ENCODE peak calls at places on chromosomes 1 and 21, in ten cellular contexts. A, M, V, I, K, U, B, N, W and F are unnamed samples.

GRCh38 chr21:34796518-34797201 is 127.9 kb downstream of the CLIC6 start:
- DNase-seq in A (no peak), M (no peak), V (no peak), I (no peak), K (no peak), U (no peak), B (no peak), N (no peak), W (no peak), F (no peak)

GRCh38 chr1:193558491-193559028 is 372.1 kb upstream of the B3GALT2 start:
- DNase-seq in A (peak; percentile 65), M (no peak), V (no peak), I (no peak), K (no peak), U (no peak), B (peak; percentile 91), N (peak; percentile 3), W (no peak), F (no peak)

GRCh38 chr1:5744342-5744741 is 247.9 kb downstream of the NPHP4 start:
- DNase-seq in A (no peak), M (no peak), V (no peak), I (no peak), K (no peak), U (no peak), B (no peak), N (no peak), W (no peak), F (no peak)

GRCh38 chr1:44847786-44848185 is 4.7 kb upstream of the PTCH2 start:
- DNase-seq in A (no peak), M (no peak), V (no peak), I (no peak), K (no peak), U (no peak), B (no peak), N (no peak), W (no peak), F (no peak)

GRCh38 chr21:15257646-15258045 is 192.8 kb upstream of the NRIP1 start:
- DNase-seq in A (no peak), M (no peak), V (no peak), I (no peak), K (no peak), U (no peak), B (no peak), N (no peak), W (no peak), F (no peak)

GRCh38 chr1:246534114-246534513 is 27.0 kb upstream of the SMYD3 start:
- DNase-seq in A (no peak), M (no peak), V (no peak), I (no peak), K (no peak), U (no peak), B (no peak), N (no peak), W (no peak), F (no peak)

GRCh38 chr1:29682171-29682917 is 446.0 kb downstream of the PTPRU start:
- DNase-seq in A (peak; percentile 25), M (peak; percentile 27), V (no peak), I (no peak), K (no peak), U (no peak), B (no peak), N (no peak), W (no peak), F (peak; percentile 66)

GRCh38 chr1:48851638-48852037 is 74.9 kb upstream of the BEND5 start:
- DNase-seq in A (no peak), M (no peak), V (no peak), I (no peak), K (no peak), U (no peak), B (peak; percentile 44), N (peak; percentile 82), W (no peak), F (no peak)

GRCh38 chr1:82517586-82517985 is 716.9 kb downstream of the ADGRL2 start:
- DNase-seq in A (no peak), M (no peak), V (peak; percentile 39), I (no peak), K (peak; percentile 27), U (no peak), B (peak; percentile 19), N (peak; percentile 12), W (no peak), F (peak; percentile 75)

GRCh38 chr1:63987014-63987630 is 213.3 kb downstream of the ROR1 start:
- DNase-seq in A (no peak), M (no peak), V (no peak), I (no peak), K (no peak), U (no peak), B (peak; percentile 76), N (peak; percentile 73), W (no peak), F (no peak)

GRCh38 chr1:158289722-158290570 is at the start of gene CD1C:
- DNase-seq in A (no peak), M (no peak), V (no peak), I (no peak), K (no peak), U (no peak), B (no peak), N (no peak), W (no peak), F (no peak)
- H3K4me3 ChIP-seq in A (no peak within 1 kb of the TSS), M (no peak within 1 kb of the TSS), V (no peak within 1 kb of the TSS), I (no peak within 1 kb of the TSS), K (no peak within 1 kb of the TSS), U (no peak within 1 kb of the TSS), B (no peak within 1 kb of the TSS), N (no peak within 1 kb of the TSS), W (no peak within 1 kb of the TSS), F (no peak within 1 kb of the TSS)

GRCh38 chr1:154466879-154467767 is 34.9 kb upstream of the TDRD10 start:
- DNase-seq in A (no peak), M (no peak), V (no peak), I (no peak), K (no peak), U (no peak), B (no peak), N (peak; percentile 26), W (no peak), F (no peak)
- TF ChIP-seq CTCF in A (no peak), M (no peak), V (peak; percentile 28), I (peak; percentile 20), K (peak; percentile 21), U (no peak), B (no peak), N (peak; percentile 55), W (no peak), F (no peak)

GRCh38 chr1:213884402-213884801 is 103.4 kb upstream of the PROX1 start:
- DNase-seq in A (no peak), M (no peak), V (no peak), I (no peak), K (no peak), U (no peak), B (no peak), N (no peak), W (no peak), F (no peak)
- H3K4me3 ChIP-seq in A (no peak overlapping the region), M (no peak overlapping the region), V (no peak overlapping the region), I (no peak overlapping the region), K (no peak overlapping the region), U (no peak overlapping the region), B (no peak overlapping the region), N (no peak overlapping the region), W (no peak overlapping the region), F (no peak overlapping the region)

GRCh38 chr1:103144681-103145080 is 36.4 kb upstream of the COL11A1 start:
- DNase-seq in A (no peak), M (no peak), V (no peak), I (no peak), K (no peak), U (no peak), B (peak; percentile 6), N (no peak), W (no peak), F (no peak)
- TF ChIP-seq CTCF in A (no peak), M (no peak), V (no peak), I (no peak), K (no peak), U (no peak), B (no peak), N (no peak), W (no peak), F (no peak)

GRCh38 chr1:18644469-18645171 is 14.0 kb downstream of the PAX7 start:
- DNase-seq in A (no peak), M (no peak), V (no peak), I (no peak), K (no peak), U (no peak), B (no peak), N (no peak), W (no peak), F (no peak)

GRCh38 chr1:18647681-18648214 is 17.1 kb downstream of the PAX7 start:
- DNase-seq in A (no peak), M (no peak), V (no peak), I (no peak), K (no peak), U (no peak), B (no peak), N (no peak), W (no peak), F (no peak)

GRCh38 chr1:18645172-18646090 is 14.8 kb downstream of the PAX7 start:
- DNase-seq in A (no peak), M (no peak), V (no peak), I (no peak), K (no peak), U (no peak), B (no peak), N (no peak), W (no peak), F (no peak)

GRCh38 chr1:18646776-18647410 is 16.2 kb downstream of the PAX7 start:
- DNase-seq in A (no peak), M (no peak), V (no peak), I (no peak), K (no peak), U (no peak), B (no peak), N (no peak), W (no peak), F (no peak)

GRCh38 chr1:18646091-18646775 is 15.6 kb downstream of the PAX7 start:
- DNase-seq in A (no peak), M (no peak), V (no peak), I (no peak), K (no peak), U (no peak), B (no peak), N (no peak), W (no peak), F (no peak)
- H3K4me3 ChIP-seq in A (no peak overlapping the region), M (peak overlapping the region; percentile 40), V (no peak overlapping the region), I (peak overlapping the region; percentile 33), K (peak overlapping the region; percentile 23), U (peak overlapping the region; percentile 39), B (no peak overlapping the region), N (no peak overlapping the region), W (peak overlapping the region; percentile 59), F (peak overlapping the region; percentile 57)

DNA sequence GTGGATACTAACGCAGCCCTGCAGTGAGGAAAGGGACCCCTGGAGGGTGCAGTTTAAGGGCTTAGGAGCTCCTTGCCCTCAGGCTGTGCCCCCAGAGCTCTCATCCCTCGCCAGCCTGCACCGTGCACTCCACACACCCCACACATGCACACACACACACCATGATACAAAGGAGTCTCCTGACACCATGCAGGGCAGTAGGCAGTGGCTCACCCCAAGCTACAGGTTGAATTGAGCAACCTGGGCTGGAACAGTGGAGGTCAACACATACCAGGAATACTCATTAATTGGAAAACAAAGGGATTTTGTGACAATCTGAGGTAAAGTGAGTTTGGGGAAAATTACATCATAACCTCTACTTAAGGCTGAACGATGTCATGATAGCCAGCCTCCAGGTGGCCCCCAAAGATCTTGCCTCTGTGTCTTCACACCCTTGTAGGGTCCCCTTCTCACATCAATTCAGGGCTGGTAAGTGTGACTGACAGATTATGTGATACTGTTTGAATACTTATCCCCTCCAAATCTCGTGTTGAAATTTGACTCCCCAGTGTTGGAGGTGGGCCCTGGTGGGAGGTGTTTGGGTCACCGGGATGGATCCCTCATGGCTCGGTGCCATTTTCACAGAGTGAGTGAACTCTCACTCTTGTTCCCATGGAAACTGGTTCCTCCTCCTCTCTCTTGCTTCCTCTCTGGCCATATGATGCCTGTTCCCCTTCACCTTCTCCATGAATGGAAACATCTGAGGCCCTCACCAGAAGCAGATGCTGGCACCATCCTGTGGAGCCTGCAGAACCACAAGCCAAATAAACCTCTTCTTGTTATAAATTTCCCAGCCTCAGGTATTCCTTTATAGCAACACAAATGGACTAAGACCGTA is 111.0 kb upstream of the RAB4A start:
- DNase-seq in A (no peak), M (no peak), V (no peak), I (no peak), K (no peak), U (no peak), B (no peak), N (no peak), W (no peak), F (no peak)
- TF ChIP-seq CTCF in A (no peak), M (no peak), V (no peak), I (no peak), K (no peak), U (no peak), B (no peak), N (no peak), W (no peak), F (no peak)